ENCODE peak calls at places on chromosomes 4 and X, in four cellular contexts. R is DND-41; T is renal cortical epithelial cell; M is effector memory CD8-positive, alpha-beta T cell. S is an unnamed sample.

GRCh38 chr4:157075811-157076577 is at the start of gene GLRB:
- DNase-seq in M (no peak), R (no peak), T (no peak), S (no peak)

GRCh38 chr4:26320159-26320452 is 708 bp upstream of the RBPJ start:
- DNase-seq in M (peak; percentile 31), R (no peak), T (no peak), S (peak; percentile 23)

GRCh38 chrX:125998432-125998831 is 167.7 kb downstream of the DCAF12L2 start:
- DNase-seq in T (peak; percentile 1), R (no peak), M (no peak), S (no peak)

GRCh38 chr4:56307423-56307822 is 79.9 kb downstream of the AASDH start:
- DNase-seq in M (no peak), T (peak; percentile 100), R (no peak), S (no peak)

GRCh38 chrX:22629105-22629725 is 356.5 kb downstream of the CBLL2 start:
- DNase-seq in T (peak; percentile 54), R (no peak), M (no peak), S (no peak)

GRCh38 chrX:135463937-135464336 is 42.2 kb downstream of the SMIM10L2A start:
- DNase-seq in R (no peak), M (no peak), T (no peak), S (peak; percentile 0)

GRCh38 chr4:24690436-24690835 is 104.9 kb upstream of the SOD3 start:
- DNase-seq in M (no peak), T (peak; percentile 23), R (no peak), S (no peak)

GRCh38 chrX:87392369-87392768 is 125.2 kb upstream of the KLHL4 start:
- DNase-seq in M (no peak), R (no peak), T (no peak), S (no peak)

GRCh38 chrX:139554367-139554766 is 23.8 kb downstream of the F9 start:
- DNase-seq in R (no peak), T (no peak), M (no peak), S (no peak)